ENCODE peak calls at places on chromosomes 1 and 21, in eight cellular contexts. L is effector memory CD4-positive, alpha-beta T cell; A is H54; D is brain microvascular endothelial cell; R is thoracic aorta; P is endothelial cell; K is AG04450; Z is NCI-H226. M is an unnamed sample.

GRCh38 chr1:247301176-247301540 is 30.5 kb downstream of the ZNF496 start:
- DNase-seq in L (no peak), A (no peak), D (no peak), R (no peak), P (no peak), K (no peak), Z (no peak), M (no peak)

GRCh38 chr1:58884706-58885661 is 101.1 kb upstream of the JUN start:
- DNase-seq in L (no peak), A (no peak), D (no peak), R (no peak), P (no peak), K (no peak), Z (no peak), M (no peak)

GRCh38 chr1:24713176-24713575 is 32.1 kb upstream of the CLIC4 start:
- DNase-seq in L (no peak), A (no peak), D (no peak), R (no peak), P (no peak), K (no peak), Z (peak), M (no peak)

GRCh38 chr1:61486783-61487505 is 238.0 kb downstream of the TM2D1 start:
- DNase-seq in L (no peak), A (no peak), D (no peak), R (no peak), P (no peak), K (no peak), Z (no peak), M (no peak)

GRCh38 chr1:231935856-231936255 is 309.3 kb downstream of the DISC1 start:
- DNase-seq in L (no peak), A (no peak), D (no peak), R (no peak), P (no peak), K (no peak), Z (no peak), M (no peak)

GRCh38 chr1:220887868-220888664 is 8.8 kb downstream of the HLX start:
- DNase-seq in L (no peak), A (no peak), D (no peak), R (no peak), P (no peak), K (no peak), Z (no peak), M (no peak)

GRCh38 chr1:44924835-44925464 is 61.4 kb downstream of the EIF2B3 start:
- DNase-seq in L (no peak), A (peak), D (peak), R (no peak), P (no peak), K (peak), Z (peak), M (no peak)

GRCh38 chr1:224637510-224637909 is 21.4 kb downstream of the CNIH3 start:
- DNase-seq in L (no peak), A (peak), D (peak), R (no peak), P (no peak), K (peak), Z (no peak), M (no peak)

GRCh38 chr1:84689514-84690396 is 506 bp downstream of the SSX2IP start:
- DNase-seq in L (no peak), A (no peak), D (peak), R (no peak), P (peak), K (no peak), Z (peak), M (peak)

GRCh38 chr1:82179162-82179561 is 378.4 kb downstream of the ADGRL2 start:
- DNase-seq in L (no peak), A (no peak), D (no peak), R (no peak), P (no peak), K (no peak), Z (no peak), M (no peak)

GRCh38 chr21:42523211-42523610 is 9.6 kb downstream of the SLC37A1 start:
- DNase-seq in L (no peak), A (no peak), D (no peak), R (no peak), P (no peak), K (no peak), Z (no peak), M (no peak)

GRCh38 chr21:42063206-42063577 is 7.9 kb upstream of the UMODL1 start:
- DNase-seq in L (no peak), A (no peak), D (no peak), R (no peak), P (no peak), K (no peak), Z (no peak), M (no peak)

GRCh38 chr1:98668733-98669132 is 7.2 kb downstream of the SNX7 start:
- DNase-seq in L (no peak), A (no peak), D (no peak), R (no peak), P (no peak), K (no peak), Z (no peak), M (no peak)

GRCh38 chr1:164928223-164928814 is 369.3 kb downstream of the PBX1 start:
- DNase-seq in L (no peak), A (no peak), D (no peak), R (no peak), P (no peak), K (no peak), Z (no peak), M (no peak)

GRCh38 chr1:199044191-199044590 is 405.4 kb downstream of the PTPRC start:
- DNase-seq in L (no peak), A (no peak), D (no peak), R (no peak), P (no peak), K (no peak), Z (no peak), M (no peak)

GRCh38 chr1:109980324-109981127 is 4.0 kb upstream of the AHCYL1 start:
- DNase-seq in L (no peak), A (no peak), D (no peak), R (no peak), P (peak), K (no peak), Z (peak), M (no peak)

GRCh38 chr1:41862411-41863221 is 56.1 kb downstream of the HIVEP3 start:
- DNase-seq in L (no peak), A (peak), D (peak), R (no peak), P (no peak), K (no peak), Z (peak), M (peak)

GRCh38 chr1:228814091-228814610 is 78.9 kb downstream of the RHOU start:
- DNase-seq in L (no peak), A (no peak), D (no peak), R (no peak), P (no peak), K (no peak), Z (no peak), M (no peak)

GRCh38 chr1:161185732-161186311 is 8.5 kb upstream of the B4GALT3 start:
- DNase-seq in L (no peak), A (no peak), D (no peak), R (no peak), P (no peak), K (no peak), Z (no peak), M (no peak)

GRCh38 chr1:33300673-33301072 is 20.2 kb downstream of the A3GALT2 start:
- DNase-seq in L (no peak), A (no peak), D (no peak), R (no peak), P (no peak), K (peak), Z (peak), M (no peak)

GRCh38 chr1:29542476-29543015 is 306.2 kb downstream of the PTPRU start:
- DNase-seq in L (no peak), A (no peak), D (no peak), R (no peak), P (no peak), K (no peak), Z (no peak), M (no peak)

GRCh38 chr1:35707253-35708178 is 11.2 kb downstream of the C1orf216 start:
- DNase-seq in L (peak), A (no peak), D (no peak), R (no peak), P (peak), K (no peak), Z (no peak), M (peak)